ENCODE peak calls at places on chromosomes 3 and 15, in four cellular contexts. Q is HL-60, E is upper lobe of left lung, T is GM23248. R is an unnamed sample.

GRCh38 chr15:65400760-65401606 is 21.8 kb downstream of the IGDCC4 start:
- DNase-seq in Q (no peak), E (no peak), T (peak), R (peak)

GRCh38 chr3:174332413-174332812 is 526.7 kb upstream of the NAALADL2 start:
- DNase-seq in Q (no peak), E (no peak), T (no peak), R (no peak)

GRCh38 chr3:45105855-45106655 is 40.1 kb downstream of the CDCP1 start:
- DNase-seq in Q (peak), E (no peak), T (peak), R (peak)

GRCh38 chr15:100253640-100254039 is 88.1 kb downstream of the ADAMTS17 start:
- DNase-seq in Q (no peak), E (no peak), T (no peak), R (no peak)

GRCh38 chr3:56700136-56700535 is 17.1 kb upstream of the TASOR start:
- DNase-seq in Q (no peak), E (no peak), T (no peak), R (peak)

GRCh38 chr3:177150218-177150916 is 46.9 kb downstream of the TBL1XR1 start:
- DNase-seq in Q (no peak), E (no peak), T (peak), R (no peak)

GRCh38 chr3:36993326-36994283 is at the start of gene MLH1:
- DNase-seq in Q (peak), E (peak), T (peak), R (peak)

GRCh38 chr3:65348596-65348995 is 660.8 kb upstream of the ADAMTS9 start:
- DNase-seq in Q (no peak), E (no peak), T (peak), R (no peak)

GRCh38 chr3:73955671-73956070 is 330.9 kb upstream of the PDZRN3 start:
- DNase-seq in Q (no peak), E (no peak), T (no peak), R (no peak)

GRCh38 chr15:67091073-67091965 is 25.9 kb downstream of the SMAD3 start:
- DNase-seq in Q (peak), E (no peak), T (peak), R (peak)

DNA sequence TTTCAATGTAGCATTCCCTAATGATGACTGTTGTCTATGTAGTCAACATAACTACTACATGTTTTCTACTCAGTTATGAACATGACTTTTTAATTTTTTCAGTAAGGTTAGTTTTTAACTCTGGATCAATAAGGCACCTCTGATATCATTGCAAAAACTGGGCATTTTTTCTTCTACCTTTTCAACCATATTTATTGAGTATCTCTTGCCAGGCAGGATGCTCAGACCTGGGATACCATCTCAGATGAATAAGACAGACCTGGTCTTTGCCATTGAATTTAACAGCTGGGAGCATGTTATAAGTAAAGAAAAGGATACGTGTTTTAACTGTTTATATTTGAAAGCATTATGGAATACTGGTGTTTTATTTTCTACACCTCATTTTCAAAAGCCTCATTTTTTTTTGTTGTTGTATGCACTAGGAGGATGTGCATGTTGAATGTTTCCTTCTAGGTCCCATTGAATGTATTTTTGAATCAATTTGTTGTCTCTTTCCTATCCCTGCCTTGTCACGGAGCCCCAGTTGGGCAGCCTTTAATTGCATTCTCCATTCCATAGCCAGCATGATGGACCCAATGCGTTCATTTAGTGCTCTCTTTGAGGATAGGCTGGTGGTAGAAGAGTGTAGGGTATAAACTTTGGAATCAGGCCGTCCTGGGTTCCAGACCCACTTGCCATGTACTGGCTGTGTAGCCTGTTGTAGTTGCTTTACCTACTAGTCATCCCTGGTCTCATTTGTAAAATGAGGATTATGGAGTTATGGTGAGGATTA is 3.7 kb downstream of the TGFBR2 start:
- DNase-seq in Q (no peak), E (no peak), T (no peak), R (no peak)
- H3K4me3 ChIP-seq in Q (no peak), E (peak), T (peak), R (no peak)

GRCh38 chr3:128487538-128487812 is 5.5 kb downstream of the GATA2 start:
- DNase-seq in Q (no peak), E (no peak), T (no peak), R (no peak)
- H3K4me3 ChIP-seq in Q (peak), E (peak), T (peak), R (no peak)

DNA sequence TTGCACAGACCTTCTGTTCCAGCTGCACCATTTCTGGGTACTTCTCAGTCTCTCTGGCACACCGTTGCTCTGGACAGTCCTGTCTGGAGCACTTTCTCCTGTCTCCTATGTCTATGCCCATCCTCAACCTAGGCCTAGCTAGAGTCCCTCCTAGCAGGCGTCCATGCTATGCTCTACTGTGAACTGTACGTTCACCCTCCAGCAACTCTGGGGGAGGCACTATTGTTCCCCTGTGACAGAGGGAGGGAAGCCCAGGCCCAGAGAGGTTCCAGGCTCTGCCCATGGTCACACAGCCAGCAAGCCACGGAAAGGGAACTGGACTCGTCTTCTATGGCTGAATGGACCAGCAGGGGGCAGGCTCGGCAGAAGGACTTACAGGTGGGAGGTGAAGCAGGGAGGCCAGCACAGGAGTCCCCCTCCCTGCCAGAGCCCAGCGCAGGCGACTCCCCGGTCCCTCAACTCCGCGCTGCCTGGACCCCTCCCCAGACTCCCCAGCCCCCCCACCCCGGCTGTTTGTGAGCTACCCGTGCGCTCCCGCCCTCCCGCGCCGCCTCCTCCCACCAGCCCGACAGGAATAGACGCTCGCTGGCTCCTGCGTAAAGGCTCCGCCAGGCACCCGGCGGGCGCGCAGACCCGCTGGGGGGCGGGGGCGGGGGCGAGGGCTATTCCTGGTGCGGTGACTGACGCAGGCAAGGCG is 1.7 kb upstream of the LINGO1 start:
- DNase-seq in Q (peak), E (peak), T (peak), R (peak)
- H3K4me3 ChIP-seq in Q (no peak), E (no peak), T (no peak), R (no peak)

GRCh38 chr3:32456429-32457130 is 46.1 kb downstream of the CMTM6 start:
- DNase-seq in Q (no peak), E (no peak), T (no peak), R (no peak)
- H3K4me3 ChIP-seq in Q (no peak), E (no peak), T (no peak), R (no peak)

GRCh38 chr3:20101041-20101440 is 60.8 kb downstream of the KAT2B start:
- DNase-seq in Q (no peak), E (no peak), T (no peak), R (no peak)
- H3K4me3 ChIP-seq in Q (no peak), E (no peak), T (no peak), R (no peak)

GRCh38 chr3:184949570-184949969 is 137.6 kb downstream of the VPS8 start:
- DNase-seq in Q (no peak), E (no peak), T (no peak), R (no peak)

GRCh38 chr3:184953396-184953795 is 141.4 kb downstream of the VPS8 start:
- DNase-seq in Q (no peak), E (no peak), T (no peak), R (no peak)

GRCh38 chr3:184954251-184954650 is 142.3 kb downstream of the VPS8 start:
- DNase-seq in Q (no peak), E (no peak), T (no peak), R (no peak)

GRCh38 chr3:184946922-184947321 is 135.0 kb downstream of the VPS8 start:
- DNase-seq in Q (no peak), E (no peak), T (no peak), R (no peak)

DNA sequence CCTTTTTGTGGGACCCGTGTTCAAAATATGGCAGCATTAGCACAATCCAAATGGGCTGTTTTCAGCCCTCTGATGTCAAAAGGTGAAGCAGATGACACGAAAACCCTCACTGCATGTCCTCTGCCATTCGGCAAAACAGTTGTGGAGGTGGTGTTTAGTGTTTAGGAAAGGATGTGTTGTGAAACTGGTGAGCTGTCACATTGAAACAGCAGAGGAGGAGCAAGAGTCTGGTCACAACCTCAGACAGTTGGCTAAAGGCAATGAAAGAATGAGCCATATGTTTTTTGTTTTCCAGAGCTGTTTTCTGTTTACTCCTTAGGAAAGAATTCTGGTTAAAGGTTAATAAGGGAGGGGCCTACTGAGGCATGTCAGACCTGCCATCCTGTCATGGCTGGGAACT is 140.7 kb downstream of the VPS8 start:
- DNase-seq in Q (no peak), E (no peak), T (peak), R (peak)
- H3K4me3 ChIP-seq in Q (no peak), E (no peak), T (no peak), R (no peak)

GRCh38 chr3:144477593-144477992 is 506.0 kb downstream of the DIPK2A start:
- DNase-seq in Q (no peak), E (no peak), T (no peak), R (no peak)

GRCh38 chr3:144480520-144480919 is 508.9 kb downstream of the DIPK2A start:
- DNase-seq in Q (no peak), E (no peak), T (no peak), R (no peak)

DNA sequence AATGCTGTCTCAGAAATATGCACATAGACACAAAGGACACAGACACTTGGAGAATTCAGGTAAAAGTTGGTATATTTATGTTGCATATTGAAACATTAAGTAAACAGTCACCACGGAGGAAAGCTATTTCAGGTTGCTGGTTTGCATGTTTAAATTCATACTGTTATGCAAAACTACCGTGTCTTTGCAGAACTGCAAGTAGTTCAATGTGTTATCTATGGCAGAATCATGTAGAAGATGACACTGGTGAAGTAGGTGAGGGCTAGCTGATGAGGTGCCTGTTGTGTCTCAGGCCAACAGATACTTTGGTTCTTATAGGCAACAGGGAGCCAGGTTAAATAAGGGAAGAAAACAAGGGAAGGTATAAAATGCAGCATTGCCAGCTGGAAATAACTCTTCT is 511.3 kb downstream of the DIPK2A start:
- DNase-seq in Q (no peak), E (no peak), T (no peak), R (no peak)
- H3K4me3 ChIP-seq in Q (no peak), E (no peak), T (no peak), R (no peak)

DNA sequence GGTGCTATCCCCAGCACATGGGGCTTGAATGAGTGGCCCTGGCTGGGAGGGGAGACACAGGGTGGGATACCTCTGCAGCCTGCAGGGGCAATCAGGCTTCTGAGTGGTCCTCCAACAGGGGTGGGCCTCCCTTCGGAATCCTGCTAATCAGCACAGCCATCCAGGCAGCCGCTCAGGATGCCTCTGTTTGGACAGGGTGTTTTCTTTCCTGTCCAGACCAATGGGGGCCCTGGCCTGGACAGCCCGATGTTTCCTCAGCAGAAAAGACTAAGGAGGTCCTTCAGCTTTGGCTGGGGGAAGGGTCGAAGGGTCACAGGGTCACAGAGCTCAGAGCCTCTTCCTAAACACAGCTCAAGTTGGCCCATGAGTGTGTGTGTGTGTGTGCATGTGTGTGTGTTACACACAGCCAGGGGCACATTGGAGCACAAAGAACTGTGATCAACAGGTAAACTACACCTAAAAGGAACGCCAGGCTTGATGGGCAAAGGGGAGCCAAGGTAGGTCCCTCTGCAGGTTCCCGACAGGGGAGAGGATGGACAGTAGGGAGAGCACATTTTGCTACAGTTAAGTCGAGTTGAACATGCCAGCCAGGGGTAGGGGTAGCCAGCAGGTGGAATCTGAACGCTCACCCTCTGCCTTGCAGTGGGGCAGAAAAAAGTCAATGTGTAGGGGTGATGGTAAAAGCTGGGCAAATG is 1.1 kb upstream of the HAPLN3 start:
- DNase-seq in Q (no peak), E (no peak), T (no peak), R (no peak)
- H3K4me3 ChIP-seq in Q (no peak), E (no peak), T (no peak), R (no peak)

GRCh38 chr3:116963802-116964201 is 254.2 kb downstream of the TUSC7 start:
- DNase-seq in Q (no peak), E (no peak), T (no peak), R (peak)
- H3K4me3 ChIP-seq in Q (no peak), E (no peak), T (no peak), R (no peak)

GRCh38 chr3:58495101-58495500 is 3.2 kb downstream of the KCTD6 start:
- DNase-seq in Q (no peak), E (no peak), T (peak), R (no peak)

GRCh38 chr3:58496206-58496605 is 4.3 kb downstream of the KCTD6 start:
- DNase-seq in Q (no peak), E (no peak), T (no peak), R (no peak)

GRCh38 chr3:58492385-58492970 is 582 bp downstream of the KCTD6 start:
- DNase-seq in Q (no peak), E (no peak), T (peak), R (peak)

GRCh38 chr3:58491506-58492384 is at the start of gene KCTD6:
- DNase-seq in Q (peak), E (peak), T (peak), R (peak)

GRCh38 chr3:58494107-58494506 is 2.2 kb downstream of the KCTD6 start:
- DNase-seq in Q (no peak), E (no peak), T (no peak), R (no peak)
- H3K4me3 ChIP-seq in Q (no peak), E (no peak), T (no peak), R (no peak)

R was measured in epithelial cell of esophagus.